ENCODE peak calls at places on chromosomes 16 and 17, in six cellular contexts. X is A549, F is K562, Q is ovary, U is upper lobe of left lung, R is SK-N-SH. W is an unnamed sample.

GRCh38 chr16:68902376-68903345 is 59.3 kb downstream of the TANGO6 start:
- DNase-seq in X (peak), F (peak), Q (no peak), U (no peak), R (peak), W (no peak)

GRCh38 chr17:4955091-4955490 is 4.2 kb downstream of the ENO3 start:
- DNase-seq in X (no peak), F (no peak), Q (no peak), U (no peak), R (no peak), W (no peak)

GRCh38 chr17:8365143-8365542 is 11.4 kb downstream of the KRABD2 start:
- DNase-seq in X (no peak), F (no peak), Q (no peak), U (no peak), R (no peak), W (no peak)

GRCh38 chr16:66977341-66978113 is 10.9 kb upstream of the CES4A start:
- DNase-seq in X (peak), F (peak), Q (peak), U (peak), R (peak), W (peak)

GRCh38 chr16:24670623-24671454 is 58.6 kb upstream of the TNRC6A start:
- DNase-seq in X (peak), F (no peak), Q (peak), U (peak), R (peak), W (no peak)

GRCh38 chr16:48318630-48319029 is 66.6 kb downstream of the SIAH1 start:
- DNase-seq in X (no peak), F (no peak), Q (no peak), U (no peak), R (no peak), W (no peak)

GRCh38 chr17:60173304-60173807 is 23.6 kb downstream of the CA4 start:
- DNase-seq in X (no peak), F (no peak), Q (no peak), U (no peak), R (no peak), W (no peak)

GRCh38 chr16:56683424-56684162 is 1.3 kb downstream of the MT1X start:
- DNase-seq in X (no peak), F (no peak), Q (no peak), U (no peak), R (no peak), W (no peak)

GRCh38 chr16:25546781-25547180 is 145.0 kb upstream of the HS3ST4 start:
- DNase-seq in X (no peak), F (no peak), Q (no peak), U (no peak), R (no peak), W (no peak)

GRCh38 chr17:30290696-30291570 is 811 bp downstream of the BLMH start:
- DNase-seq in X (peak), F (peak), Q (peak), U (peak), R (peak), W (peak)

GRCh38 chr16:47311738-47312505 is 148.9 kb downstream of the ITFG1 start:
- DNase-seq in X (peak), F (no peak), Q (no peak), U (no peak), R (no peak), W (no peak)

GRCh38 chr17:39619786-39620101 is 7.0 kb upstream of the PPP1R1B start:
- DNase-seq in X (no peak), F (no peak), Q (no peak), U (no peak), R (no peak), W (no peak)

GRCh38 chr16:19717319-19717718 is 708 bp downstream of the KNOP1 start:
- DNase-seq in X (no peak), F (peak), Q (no peak), U (no peak), R (no peak), W (no peak)

GRCh38 chr17:17606416-17607000 is 15.0 kb upstream of the PEMT start:
- DNase-seq in X (no peak), F (peak), Q (no peak), U (no peak), R (no peak), W (no peak)

GRCh38 chr16:49345829-49346228 is 27.8 kb upstream of the C16orf78 start:
- DNase-seq in X (no peak), F (peak), Q (no peak), U (no peak), R (no peak), W (no peak)

GRCh38 chr16:74226361-74226979 is 70.1 kb upstream of the PSMD7 start:
- DNase-seq in X (peak), F (no peak), Q (no peak), U (no peak), R (peak), W (no peak)
- TF ChIP-seq CTCF in X (peak), F (no peak), Q (no peak), U (no peak), R (peak), W (peak)

DNA sequence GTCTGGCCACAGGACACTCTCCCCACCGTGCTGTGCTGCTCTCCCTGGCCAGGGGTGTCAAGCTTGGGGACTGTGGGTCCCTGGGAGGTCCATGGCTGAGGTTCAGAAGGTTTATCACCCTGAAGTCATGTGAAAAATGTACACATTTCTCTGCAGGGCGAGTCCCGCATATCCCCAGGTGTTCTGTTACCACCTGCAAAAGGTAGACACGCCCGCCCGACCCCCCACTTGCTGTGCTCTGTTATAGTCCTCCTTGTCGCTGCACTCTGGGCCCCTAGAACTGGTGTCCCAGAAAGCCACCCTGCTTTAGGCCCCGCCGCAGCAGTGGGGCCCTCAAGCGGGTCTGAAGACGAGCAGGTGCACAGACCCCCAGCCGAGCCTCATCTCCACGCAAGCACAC is 11.8 kb downstream of the JPT2 start:
- DNase-seq in X (no peak), F (no peak), Q (no peak), U (no peak), R (no peak), W (no peak)
- TF ChIP-seq EP300 in X (no peak), F (no peak), Q (no peak), U (no peak), R (no peak), W (no peak)

GRCh38 chr17:64380985-64381384 is 9.7 kb downstream of the PECAM1 start:
- DNase-seq in X (no peak), F (no peak), Q (no peak), U (no peak), R (no peak), W (no peak)
- TF ChIP-seq CTCF in X (no peak), F (no peak), Q (no peak), U (no peak), R (no peak), W (no peak)

GRCh38 chr17:67686246-67686645 is 31.5 kb upstream of the NOL11 start:
- DNase-seq in X (no peak), F (no peak), Q (no peak), U (no peak), R (no peak), W (no peak)
- TF ChIP-seq EP300 in X (no peak), F (no peak), Q (no peak), U (no peak), R (no peak), W (no peak)

GRCh38 chr16:63067141-63067540 is 1030.9 kb upstream of the CDH8 start:
- DNase-seq in X (no peak), F (no peak), Q (no peak), U (no peak), R (no peak), W (no peak)

GRCh38 chr16:63066552-63066951 is 1030.3 kb upstream of the CDH8 start:
- DNase-seq in X (peak), F (no peak), Q (no peak), U (no peak), R (no peak), W (no peak)

GRCh38 chr16:63057342-63057741 is 1021.1 kb upstream of the CDH8 start:
- DNase-seq in X (no peak), F (no peak), Q (no peak), U (no peak), R (no peak), W (no peak)

GRCh38 chr16:63061319-63061718 is 1025.1 kb upstream of the CDH8 start:
- DNase-seq in X (peak), F (no peak), Q (no peak), U (no peak), R (no peak), W (no peak)
- TF ChIP-seq CTCF in X (no peak), F (no peak), Q (no peak), U (no peak), R (no peak), W (no peak)

GRCh38 chr16:11632455-11632921 is 35.8 kb upstream of the SNN start:
- DNase-seq in X (no peak), F (no peak), Q (peak), U (peak), R (no peak), W (no peak)
- TF ChIP-seq EP300 in X (no peak), F (no peak), Q (no peak), U (no peak), R (no peak), W (no peak)